ENCODE peak calls at places on chromosomes 6 and 20, in four cellular contexts. C is HepG2, V is HCT116, M is K562. A is an unnamed sample.

GRCh38 chr6:47484616-47485015 is 7.0 kb downstream of the CD2AP start:
- DNase-seq in V (peak), M (no peak), C (no peak), A (no peak)

GRCh38 chr6:91487729-91488392 is 901.0 kb upstream of the MAP3K7 start:
- DNase-seq in M (no peak), V (no peak), C (no peak), A (no peak)

GRCh38 chr6:158686791-158687381 is 37.0 kb downstream of the SYTL3 start:
- DNase-seq in C (no peak), V (no peak), M (no peak), A (no peak)

GRCh38 chr20:50271674-50272412 is 81.2 kb downstream of the CEBPB start:
- DNase-seq in M (no peak), C (no peak), V (no peak), A (no peak)

GRCh38 chr6:157143171-157143884 is 180.0 kb downstream of the TMEM242 start:
- DNase-seq in M (no peak), V (no peak), C (no peak), A (no peak)

GRCh38 chr6:26312501-26313390 is 52.3 kb upstream of the BTN3A2 start:
- DNase-seq in C (peak), V (peak), M (peak), A (no peak)

GRCh38 chr6:117711369-117711768 is 36.1 kb downstream of the NUS1 start:
- DNase-seq in M (peak), V (no peak), C (peak), A (no peak)

GRCh38 chr6:33995046-33995872 is 150.6 kb downstream of the GRM4 start:
- DNase-seq in C (peak), M (no peak), V (no peak), A (no peak)

GRCh38 chr6:36263390-36263789 is 6.5 kb upstream of the PNPLA1 start:
- DNase-seq in C (no peak), V (no peak), M (no peak), A (no peak)

GRCh38 chr20:61387204-61387958 is 135.3 kb downstream of the CDH4 start:
- DNase-seq in C (no peak), V (no peak), M (peak), A (no peak)

GRCh38 chr20:13147071-13147961 is 73.8 kb upstream of the ISM1 start:
- DNase-seq in C (no peak), M (no peak), V (no peak), A (no peak)

GRCh38 chr6:37507082-37507481 is 7.4 kb upstream of the CCDC167 start:
- DNase-seq in V (no peak), C (no peak), M (no peak), A (no peak)

GRCh38 chr6:166351715-166352285 is 9.5 kb upstream of the SFT2D1 start:
- DNase-seq in V (no peak), C (peak), M (peak), A (no peak)

GRCh38 chr6:115271434-115271833 is 789.3 kb downstream of the FRK start:
- DNase-seq in M (no peak), V (no peak), C (no peak), A (no peak)

GRCh38 chr6:70846207-70846835 is 110.5 kb downstream of the B3GAT2 start:
- DNase-seq in C (no peak), M (no peak), V (no peak), A (no peak)

GRCh38 chr20:61517419-61517818 is 265.4 kb downstream of the CDH4 start:
- DNase-seq in V (no peak), M (no peak), C (no peak), A (no peak)

GRCh38 chr6:47145212-47145611 is 103.1 kb upstream of the ADGRF1 start:
- DNase-seq in M (no peak), C (no peak), V (no peak), A (no peak)

GRCh38 chr20:62815066-62815991 is 1.5 kb upstream of the COL9A3 start:
- DNase-seq in V (no peak), M (peak), C (peak), A (no peak)

GRCh38 chr6:116530436-116530835 is 15.0 kb downstream of the TRAPPC3L start:
- DNase-seq in V (no peak), C (peak), M (no peak), A (no peak)

GRCh38 chr6:139625998-139626975 is 251.8 kb upstream of the CITED2 start:
- DNase-seq in C (peak), V (no peak), M (no peak), A (no peak)

GRCh38 chr6:36350681-36351091 is 14.0 kb upstream of the BNIP5 start:
- DNase-seq in C (no peak), M (peak), V (no peak), A (no peak)

GRCh38 chr20:35058184-35058583 is 34.4 kb downstream of the TRPC4AP start:
- DNase-seq in V (no peak), C (no peak), M (no peak), A (no peak)

GRCh38 chr6:44304282-44305199 is 8.6 kb downstream of the AARS2 start:
- DNase-seq in C (peak), M (peak), V (peak), A (no peak)

GRCh38 chr6:157265630-157266029 is 57.7 kb downstream of the TMEM242 start:
- DNase-seq in V (no peak), M (no peak), C (no peak), A (no peak)

GRCh38 chr20:59165389-59165785 is 1.8 kb downstream of the ZNF831 start:
- DNase-seq in M (no peak), V (no peak), C (no peak), A (no peak)

GRCh38 chr6:73471686-73472290 is 10.3 kb downstream of the MTO1 start:
- DNase-seq in C (no peak), M (no peak), V (no peak), A (no peak)

GRCh38 chr6:126039284-126039683 is 52.9 kb downstream of the TRMT11 start:
- DNase-seq in V (no peak), M (no peak), C (no peak), A (no peak)

GRCh38 chr6:148577687-148578488 is 168.9 kb upstream of the UST start:
- DNase-seq in V (peak), M (peak), C (peak), A (peak)

GRCh38 chr6:134875367-134875766 is 74.5 kb downstream of the ALDH8A1 start:
- DNase-seq in M (peak), V (no peak), C (no peak), A (no peak)

GRCh38 chr6:438634-439170 is 47.1 kb downstream of the IRF4 start:
- DNase-seq in C (no peak), V (no peak), M (no peak), A (no peak)

GRCh38 chr6:29685718-29686326 is 4.9 kb upstream of the ZFP57 start:
- DNase-seq in C (no peak), V (no peak), M (peak), A (no peak)

GRCh38 chr20:50723672-50724071 is 7.7 kb upstream of the PARD6B start:
- DNase-seq in C (no peak), V (no peak), M (no peak), A (no peak)

GRCh38 chr6:101761124-101761601 is 367.7 kb downstream of the GRIK2 start:
- DNase-seq in C (no peak), V (no peak), M (no peak), A (no peak)

GRCh38 chr20:47843886-47844567 is 58.7 kb upstream of the SULF2 start:
- DNase-seq in V (no peak), M (no peak), C (peak), A (no peak)

GRCh38 chr20:2757001-2757400 is 43.4 kb downstream of the CPXM1 start:
- DNase-seq in M (no peak), V (no peak), C (no peak), A (no peak)

GRCh38 chr6:66361886-66362285 is 654.9 kb upstream of the EYS start:
- DNase-seq in M (no peak), V (no peak), C (no peak), A (no peak)

GRCh38 chr20:53609501-53610445 is 16.1 kb upstream of the ZNF217 start:
- DNase-seq in V (no peak), M (peak), C (no peak), A (peak)
- TF ChIP-seq TCF7L2 in V (no peak), M (no peak), C (no peak), A (peak)

DNA sequence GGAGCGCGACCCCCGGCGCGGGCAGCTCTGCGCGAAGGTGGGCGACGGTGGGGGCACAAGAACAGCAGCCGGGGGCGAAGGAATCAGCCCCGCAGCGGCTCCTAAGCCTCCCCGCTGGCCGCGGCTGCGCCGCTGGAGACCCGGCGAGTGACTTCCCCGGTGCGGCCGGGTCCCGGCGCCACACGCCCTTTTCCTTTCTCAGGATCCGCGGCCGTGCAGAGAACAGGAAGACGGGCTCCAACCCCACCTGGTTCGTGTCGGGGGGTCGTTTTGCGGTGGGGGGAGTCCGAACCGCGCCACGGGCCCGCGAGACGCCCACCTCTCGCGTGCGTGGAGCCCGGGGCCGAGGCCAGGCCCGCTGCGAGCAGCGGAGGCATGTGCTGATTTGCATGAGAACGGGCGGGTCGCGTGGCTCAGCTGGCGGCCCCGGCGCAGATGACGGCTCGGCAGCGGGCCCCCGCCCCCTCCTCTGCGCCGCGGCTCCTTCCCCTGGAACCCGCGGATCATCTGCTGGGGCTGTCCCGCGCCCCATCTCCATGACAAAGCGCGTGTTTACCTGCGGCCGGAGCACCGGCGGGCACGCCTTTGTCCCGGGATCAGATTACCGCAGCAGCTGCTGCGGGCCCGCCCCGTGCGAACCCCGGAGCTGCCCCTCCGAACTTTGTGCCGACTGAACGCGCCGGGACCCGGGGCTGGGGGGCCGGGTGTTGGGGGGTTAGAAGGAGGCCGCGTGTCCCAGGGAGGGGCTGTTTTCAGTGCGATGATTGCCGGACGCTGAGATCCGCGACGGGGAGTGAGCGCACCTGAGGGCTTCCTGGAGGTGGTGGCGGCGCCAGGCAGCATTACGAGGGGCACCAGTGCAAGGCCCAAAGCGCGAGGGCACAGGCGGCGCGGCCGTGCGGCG is 4.9 kb upstream of the DLL1 start:
- DNase-seq in M (peak), C (no peak), V (no peak), A (no peak)
- TF ChIP-seq SIN3A in M (no peak), C (no peak), V (no peak), A (no peak)

GRCh38 chr6:63351995-63352586 is 32.3 kb upstream of the LGSN start:
- DNase-seq in M (peak), C (peak), V (peak), A (peak)
- TF ChIP-seq TCF7L2 in M (no peak), C (no peak), V (no peak), A (no peak)

GRCh38 chr6:163671355-163671754 is 256.8 kb downstream of the QKI start:
- DNase-seq in M (no peak), C (no peak), V (no peak), A (no peak)
- TF ChIP-seq SIN3A in M (no peak), C (no peak), V (no peak), A (no peak)

GRCh38 chr6:113776998-113777397 is 80.1 kb upstream of the MARCKS start:
- DNase-seq in M (no peak), V (no peak), C (no peak), A (no peak)
- TF ChIP-seq TCF7L2 in M (no peak), V (no peak), C (no peak), A (no peak)

DNA sequence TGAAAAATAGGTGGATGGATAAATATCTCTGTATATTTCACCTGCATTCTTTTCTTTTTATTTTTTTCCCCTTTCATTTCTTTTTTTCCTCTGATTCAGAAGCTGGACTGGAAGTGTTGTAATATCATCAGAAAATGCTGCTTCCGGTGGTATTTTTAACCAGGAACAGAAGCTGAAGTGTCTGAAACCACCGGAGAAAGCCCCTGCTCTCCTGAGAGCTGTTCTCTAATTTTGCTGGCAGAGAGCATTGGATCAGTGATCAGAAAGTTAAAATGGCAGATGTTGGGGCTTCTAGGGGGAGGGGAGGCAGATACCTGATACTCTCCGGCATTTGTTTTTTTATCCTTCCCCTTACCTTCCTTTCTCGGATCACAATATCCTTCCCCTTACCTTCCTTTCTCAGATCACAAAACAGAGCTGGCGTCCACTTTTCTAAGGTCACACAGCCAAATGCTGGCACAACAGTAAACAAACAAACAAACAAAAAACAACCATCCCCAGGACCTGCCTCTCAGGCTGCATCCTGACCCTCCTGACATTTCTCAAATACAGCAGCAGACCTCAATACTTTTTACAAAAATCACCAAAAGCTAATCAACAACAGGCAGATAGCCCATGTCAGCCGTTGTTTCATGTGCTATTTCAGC is 143.2 kb upstream of the ZNF217 start:
- DNase-seq in V (no peak), C (no peak), M (no peak), A (peak)
- TF ChIP-seq SIN3A in V (no peak), C (no peak), M (no peak), A (no peak)

GRCh38 chr6:7424967-7425807 is 35.6 kb downstream of the RIOK1 start:
- DNase-seq in M (peak), V (peak), C (peak), A (peak)
- TF ChIP-seq TCF7L2 in M (no peak), V (no peak), C (no peak), A (no peak)

GRCh38 chr6:137696765-137697164 is 170.3 kb upstream of the TNFAIP3 start:
- DNase-seq in M (no peak), C (no peak), V (no peak), A (no peak)

GRCh38 chr6:137697267-137697938 is 169.7 kb upstream of the TNFAIP3 start:
- DNase-seq in M (no peak), V (no peak), C (peak), A (no peak)

GRCh38 chr6:137698636-137699035 is 168.4 kb upstream of the TNFAIP3 start:
- DNase-seq in C (no peak), M (no peak), V (no peak), A (no peak)

GRCh38 chr6:137700751-137701477 is 166.1 kb upstream of the TNFAIP3 start:
- DNase-seq in V (no peak), M (no peak), C (peak), A (no peak)

GRCh38 chr6:137699036-137699683 is 167.9 kb upstream of the TNFAIP3 start:
- DNase-seq in C (no peak), V (no peak), M (no peak), A (no peak)
- TF ChIP-seq SIN3A in C (no peak), V (no peak), M (no peak), A (no peak)

GRCh38 chr6:80674669-80675068 is 568.2 kb downstream of the BCKDHB start:
- DNase-seq in M (no peak), C (no peak), V (no peak), A (no peak)
- TF ChIP-seq TCF7L2 in M (no peak), C (no peak), V (no peak), A (no peak)

A was measured in Panc1.